ENCODE peak calls at places on chromosome 19, in eight cellular contexts. E is heart left ventricle; M is stimulated activated CD4-positive, alpha-beta T cell treated with anti-CD3 and anti-CD28 coated beads, TNF-alpha, amount 100 ng/mL, for 1 hour; K is CD4-positive, CD25-positive, alpha-beta regulatory T cell; Z is activated CD8-positive, alpha-beta memory T cell treated with anti-CD3 and anti-CD28 coated beads for 1 hour; Q is HFFc6; C is retina; W is HCT116. Y is an unnamed sample.

GRCh38 chr19:50869479-50869878 is 3.8 kb upstream of the KLK2 start:
- DNase-seq in Z (no peak), Q (no peak), W (no peak), K (no peak), C (no peak), E (no peak), M (no peak), Y (no peak)

GRCh38 chr19:8338835-8339234 is 4.2 kb downstream of the KANK3 start:
- DNase-seq in M (no peak), K (no peak), Q (no peak), W (no peak), Z (no peak), C (no peak), E (no peak), Y (no peak)

GRCh38 chr19:28019901-28020300 is 1193.0 kb downstream of the UQCRFS1 start:
- DNase-seq in W (no peak), M (no peak), C (peak; percentile 18), Q (no peak), Z (no peak), K (no peak), E (no peak), Y (peak; percentile 47)

GRCh38 chr19:29515233-29515619 is 10.6 kb upstream of the VSTM2B start:
- DNase-seq in C (no peak), Z (no peak), W (no peak), Q (no peak), K (no peak), M (no peak), E (peak; percentile 10), Y (no peak)

GRCh38 chr19:45670670-45671453 is 2.8 kb downstream of the GIPR start:
- DNase-seq in K (peak; percentile 72), Q (peak; percentile 8), W (peak; percentile 93), E (peak; percentile 88), C (peak; percentile 66), M (no peak), Z (peak; percentile 37), Y (peak; percentile 88)

GRCh38 chr19:4952945-4953344 is 16.0 kb upstream of the KDM4B start:
- DNase-seq in E (no peak), Q (no peak), W (no peak), K (no peak), M (no peak), C (no peak), Z (no peak), Y (peak; percentile 98)

GRCh38 chr19:4388171-4389063 is 11.9 kb downstream of the SH3GL1 start:
- DNase-seq in Z (no peak), K (no peak), E (peak; percentile 55), M (no peak), W (no peak), Q (no peak), C (peak; percentile 50), Y (no peak)

GRCh38 chr19:19372656-19373416 is 32.6 kb upstream of the GATAD2A start:
- DNase-seq in E (peak; percentile 84), M (no peak), C (no peak), K (peak; percentile 88), W (peak; percentile 50), Z (no peak), Q (peak; percentile 48), Y (peak; percentile 60)